ENCODE peak calls at places on chromosomes 16 and 17, in eight cellular contexts. R is psoas muscle; I is MG63; G is dorsolateral prefrontal cortex; K is astrocyte of the spinal cord; S is GM23248; Q is iPS DF 6.9; F is CD8-positive, alpha-beta memory T cell. U is an unnamed sample.

GRCh38 chr17:27914382-27914781 is 21.2 kb upstream of the LYRM9 start:
- DNase-seq in R (no peak), I (no peak), G (no peak), K (no peak), S (no peak), Q (no peak), F (no peak), U (no peak)

GRCh38 chr17:7880076-7880868 is 8.3 kb upstream of the CHD3 start:
- DNase-seq in R (no peak), I (no peak), G (no peak), K (no peak), S (no peak), Q (no peak), F (no peak), U (no peak)

GRCh38 chr17:7651097-7651958 is 602 bp downstream of the ATP1B2 start:
- DNase-seq in R (no peak), I (no peak), G (peak; percentile 36), K (no peak), S (no peak), Q (no peak), F (no peak), U (no peak)

GRCh38 chr16:29674188-29674587 is 4.8 kb upstream of the QPRT start:
- DNase-seq in R (peak; percentile 29), I (no peak), G (peak; percentile 80), K (peak; percentile 32), S (peak; percentile 30), Q (no peak), F (no peak), U (no peak)

GRCh38 chr17:41500131-41500911 is 5.1 kb downstream of the KRT13 start:
- DNase-seq in R (no peak), I (peak; percentile 95), G (no peak), K (peak; percentile 15), S (peak; percentile 86), Q (no peak), F (no peak), U (no peak)

GRCh38 chr17:81330884-81331245 is 35.8 kb upstream of the SLC38A10 start:
- DNase-seq in R (no peak), I (no peak), G (no peak), K (no peak), S (no peak), Q (no peak), F (no peak), U (no peak)

GRCh38 chr17:63120406-63120805 is 154.4 kb downstream of the TANC2 start:
- DNase-seq in R (no peak), I (peak; percentile 66), G (no peak), K (peak; percentile 38), S (peak; percentile 47), Q (no peak), F (no peak), U (no peak)

GRCh38 chr17:4247361-4247980 is 16.3 kb downstream of the ANKFY1 start:
- DNase-seq in R (no peak), I (no peak), G (no peak), K (no peak), S (no peak), Q (no peak), F (no peak), U (no peak)

GRCh38 chr17:49216953-49217650 is 6.6 kb downstream of the ABI3 start:
- DNase-seq in R (peak; percentile 33), I (no peak), G (no peak), K (no peak), S (no peak), Q (no peak), F (no peak), U (peak; percentile 76)

GRCh38 chr16:24125199-24125598 is 130.9 kb upstream of the CACNG3 start:
- DNase-seq in R (no peak), I (no peak), G (no peak), K (no peak), S (no peak), Q (peak; percentile 25), F (no peak), U (no peak)

GRCh38 chr16:86572616-86573015 is 5.7 kb upstream of the FOXL1 start:
- DNase-seq in R (no peak), I (no peak), G (no peak), K (no peak), S (no peak), Q (no peak), F (no peak), U (no peak)

GRCh38 chr16:65776639-65777183 is 589.8 kb upstream of the CDH5 start:
- DNase-seq in R (no peak), I (no peak), G (no peak), K (no peak), S (no peak), Q (no peak), F (no peak), U (no peak)

GRCh38 chr16:11145173-11145820 is 110.7 kb downstream of the SOCS1 start:
- DNase-seq in R (peak; percentile 66), I (peak; percentile 85), G (no peak), K (no peak), S (peak; percentile 89), Q (no peak), F (no peak), U (peak; percentile 42)

GRCh38 chr17:27153005-27153404 is 140.9 kb upstream of the WSB1 start:
- DNase-seq in R (no peak), I (peak; percentile 26), G (peak; percentile 64), K (no peak), S (peak; percentile 3), Q (no peak), F (no peak), U (no peak)

GRCh38 chr17:29243792-29244191 is 2.9 kb upstream of the CRYBA1 start:
- DNase-seq in R (no peak), I (peak; percentile 17), G (no peak), K (no peak), S (peak; percentile 64), Q (no peak), F (no peak), U (no peak)

GRCh38 chr16:29667755-29668154 is 4.7 kb downstream of the SPN start:
- DNase-seq in R (no peak), I (no peak), G (no peak), K (no peak), S (no peak), Q (no peak), F (no peak), U (no peak)

DNA sequence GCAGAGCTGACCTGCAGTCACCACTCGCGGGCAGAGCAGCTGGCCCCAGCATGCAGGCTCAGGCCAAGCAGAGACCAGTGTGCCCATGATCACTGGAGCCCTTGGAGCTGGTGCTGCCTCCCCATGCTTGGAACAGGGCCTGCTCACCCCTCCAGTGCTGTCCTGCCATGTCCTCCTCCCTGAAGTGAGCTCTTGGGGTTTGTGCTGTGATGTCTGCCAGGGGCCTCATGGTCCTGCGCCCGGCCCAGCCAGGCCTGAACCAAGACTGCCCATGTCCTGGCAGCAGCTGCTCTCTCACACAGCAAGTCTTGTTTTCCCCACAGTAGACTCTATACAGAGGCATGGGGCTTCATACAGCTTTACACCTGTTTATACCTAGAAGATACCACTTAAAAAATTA is 24.6 kb downstream of the TMEM11 start:
- DNase-seq in R (no peak), I (no peak), G (no peak), K (no peak), S (no peak), Q (no peak), F (no peak), U (no peak)
- H3K4me3 ChIP-seq in R (no peak overlapping the region), I (no peak overlapping the region), G (no peak overlapping the region), K (no peak overlapping the region), S (no peak overlapping the region), Q (no peak overlapping the region), F (no peak overlapping the region), U (no peak overlapping the region)

GRCh38 chr17:44523672-44523972 is 20.4 kb upstream of the GPATCH8 start:
- DNase-seq in R (no peak), I (no peak), G (no peak), K (no peak), S (no peak), Q (no peak), F (no peak), U (no peak)

GRCh38 chr17:44522883-44523671 is 19.9 kb upstream of the GPATCH8 start:
- DNase-seq in R (peak; percentile 67), I (peak; percentile 74), G (no peak), K (peak; percentile 54), S (peak; percentile 86), Q (no peak), F (no peak), U (peak; percentile 63)

DNA sequence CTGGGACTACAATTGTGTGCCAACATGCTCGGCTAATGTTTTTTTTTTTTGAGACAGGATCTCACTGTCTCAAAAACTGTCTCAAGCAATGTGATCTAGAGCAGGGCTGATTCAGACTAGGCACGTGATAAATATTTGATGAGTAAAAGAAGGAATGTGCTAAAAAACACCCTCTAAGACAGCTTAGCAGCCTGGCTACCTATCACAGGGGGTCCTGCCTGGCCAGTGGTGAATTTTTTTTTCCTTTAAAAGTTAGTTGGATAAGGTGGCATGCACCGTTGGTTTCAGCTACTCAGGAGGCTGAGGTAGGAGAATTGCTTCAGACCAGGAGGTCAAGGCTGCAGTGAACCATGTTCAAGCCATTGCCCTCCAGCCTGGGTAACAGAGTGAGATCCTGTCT is 14.8 kb upstream of the GPATCH8 start:
- DNase-seq in R (no peak), I (no peak), G (no peak), K (no peak), S (peak; percentile 70), Q (no peak), F (no peak), U (no peak)
- H3K4me3 ChIP-seq in R (no peak overlapping the region), I (no peak overlapping the region), G (no peak overlapping the region), K (no peak overlapping the region), S (no peak overlapping the region), Q (no peak overlapping the region), F (no peak overlapping the region), U (no peak overlapping the region)

DNA sequence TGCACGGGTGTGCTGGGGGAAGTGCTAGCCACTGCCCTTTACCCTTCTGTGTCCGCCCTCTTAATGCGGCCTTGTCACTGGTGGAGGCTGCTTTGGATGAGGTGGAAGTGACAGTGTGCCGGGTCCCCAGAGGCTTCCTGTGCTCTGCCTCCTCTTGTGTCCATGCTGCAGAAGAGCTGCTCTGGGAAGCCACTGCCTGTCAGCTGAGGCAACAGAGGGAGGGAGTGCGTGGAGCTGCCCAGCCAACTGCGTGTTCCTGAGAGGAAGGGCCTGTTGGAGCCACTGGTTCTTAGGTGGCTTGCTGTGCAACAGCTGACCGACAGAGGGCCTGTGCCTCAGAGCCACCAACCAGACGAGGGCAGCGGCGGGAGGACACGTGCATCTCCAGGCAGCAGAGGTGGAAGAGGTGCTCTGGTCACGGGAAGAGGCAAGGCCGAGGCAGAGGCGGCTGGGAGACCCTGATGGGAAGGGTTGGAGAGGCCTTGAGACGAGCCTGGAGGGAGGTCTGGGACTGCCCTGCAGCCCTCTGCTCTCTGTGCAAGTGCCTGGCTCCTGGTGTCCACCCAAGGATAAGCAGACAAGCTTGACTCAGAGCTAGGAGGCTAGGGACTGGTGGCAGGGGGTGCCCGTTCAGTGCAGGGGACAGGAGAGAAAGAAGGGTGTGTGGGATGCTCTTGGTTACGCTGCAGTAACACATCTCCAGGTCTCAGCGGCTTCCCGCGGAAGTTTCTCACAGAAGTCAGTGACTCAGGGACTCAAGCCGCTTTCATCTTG is 25.4 kb downstream of the B9D1 start:
- DNase-seq in R (no peak), I (no peak), G (peak; percentile 70), K (no peak), S (no peak), Q (no peak), F (no peak), U (no peak)
- H3K4me3 ChIP-seq in R (no peak overlapping the region), I (no peak overlapping the region), G (no peak overlapping the region), K (no peak overlapping the region), S (no peak overlapping the region), Q (no peak overlapping the region), F (no peak overlapping the region), U (no peak overlapping the region)

DNA sequence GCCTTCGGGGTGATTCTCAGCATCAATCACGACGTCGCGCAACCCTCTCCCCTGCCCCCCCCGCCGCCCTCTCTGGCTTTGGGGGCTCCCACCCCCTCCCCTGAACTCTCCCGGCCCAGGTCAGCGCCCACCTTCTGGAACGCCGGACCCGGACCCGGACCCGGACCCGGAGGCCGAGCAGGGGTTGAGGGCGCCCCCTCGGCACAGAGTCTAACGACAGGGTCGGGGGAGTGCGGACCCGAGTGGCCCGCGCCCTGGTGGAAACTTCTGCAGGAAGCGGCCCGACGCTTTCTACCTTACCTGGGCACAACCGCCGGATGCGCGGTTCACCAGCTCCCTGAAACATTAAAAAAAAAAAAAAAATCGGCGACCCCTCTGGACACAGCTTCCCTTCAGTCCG is 16.2 kb downstream of the SALL1 start:
- DNase-seq in R (no peak), I (no peak), G (no peak), K (no peak), S (no peak), Q (no peak), F (no peak), U (no peak)
- H3K4me3 ChIP-seq in R (no peak overlapping the region), I (no peak overlapping the region), G (no peak overlapping the region), K (no peak overlapping the region), S (peak overlapping the region; percentile 67), Q (peak overlapping the region; percentile 31), F (no peak overlapping the region), U (no peak overlapping the region)

U was measured in left lung.